ENCODE peak calls at places on chromosomes 2 and 18, in four cellular contexts. One of them, this sample, is unnamed.
A peak's percentile ranks its signal among the peaks of the same experiment; 100 is the strongest.

GRCh38 chr2:105794926-105795574 is 50.3 kb downstream of the NCK2 start:
- DNase-seq in HFFc6: no peak
- DNase-seq in colonic mucosa: no peak
- DNase-seq in mesothelial cell of epicardium: no peak
- DNase-seq in this sample: no peak

GRCh38 chr18:36284268-36284667 is 13.2 kb upstream of the FHOD3 start:
- DNase-seq in HFFc6: no peak
- DNase-seq in colonic mucosa: no peak
- DNase-seq in mesothelial cell of epicardium: no peak
- DNase-seq in this sample: no peak

GRCh38 chr2:83991992-83992391 is 467.1 kb downstream of the SUCLG1 start:
- DNase-seq in HFFc6: no peak
- DNase-seq in colonic mucosa: no peak
- DNase-seq in mesothelial cell of epicardium: no peak
- DNase-seq in this sample: no peak

GRCh38 chr2:85308951-85309555 is 18.7 kb downstream of the TGOLN2 start:
- DNase-seq in HFFc6: no peak
- DNase-seq in colonic mucosa: peak; percentile 57
- DNase-seq in mesothelial cell of epicardium: no peak
- DNase-seq in this sample: no peak

GRCh38 chr18:58400337-58400885 is 228.5 kb downstream of the ALPK2 start:
- DNase-seq in HFFc6: peak; percentile 29
- DNase-seq in colonic mucosa: no peak
- DNase-seq in mesothelial cell of epicardium: no peak
- DNase-seq in this sample: no peak

GRCh38 chr2:61898810-61899209 is 6.7 kb upstream of the COMMD1 start:
- DNase-seq in HFFc6: no peak
- DNase-seq in colonic mucosa: no peak
- DNase-seq in mesothelial cell of epicardium: no peak
- DNase-seq in this sample: no peak

GRCh38 chr2:240888890-240889573 is 6.9 kb downstream of the MAB21L4 start:
- DNase-seq in HFFc6: no peak
- DNase-seq in colonic mucosa: no peak
- DNase-seq in mesothelial cell of epicardium: no peak
- DNase-seq in this sample: no peak

GRCh38 chr2:98433363-98433964 is 11.2 kb upstream of the INPP4A start:
- DNase-seq in HFFc6: no peak
- DNase-seq in colonic mucosa: no peak
- DNase-seq in mesothelial cell of epicardium: no peak
- DNase-seq in this sample: no peak

GRCh38 chr18:21264651-21265050 is 22.6 kb downstream of the GREB1L start:
- DNase-seq in HFFc6: peak; percentile 36
- DNase-seq in colonic mucosa: no peak
- DNase-seq in mesothelial cell of epicardium: no peak
- DNase-seq in this sample: no peak

GRCh38 chr2:82790277-82791021 is 1668.6 kb downstream of the SUCLG1 start:
- DNase-seq in HFFc6: peak; percentile 17
- DNase-seq in colonic mucosa: no peak
- DNase-seq in mesothelial cell of epicardium: no peak
- DNase-seq in this sample: no peak

GRCh38 chr2:207223051-207223450 is 57.3 kb upstream of the KLF7 start:
- DNase-seq in HFFc6: peak; percentile 62
- DNase-seq in colonic mucosa: no peak
- DNase-seq in mesothelial cell of epicardium: no peak
- DNase-seq in this sample: no peak

GRCh38 chr18:44969214-44969842 is 288.6 kb downstream of the SETBP1 start:
- DNase-seq in HFFc6: no peak
- DNase-seq in colonic mucosa: no peak
- DNase-seq in mesothelial cell of epicardium: no peak
- DNase-seq in this sample: no peak

GRCh38 chr2:241272298-241272721 is 43.2 kb downstream of the HDLBP start:
- DNase-seq in HFFc6: no peak
- DNase-seq in colonic mucosa: peak; percentile 29
- DNase-seq in mesothelial cell of epicardium: peak; percentile 31
- DNase-seq in this sample: no peak

GRCh38 chr2:9778012-9778411 is 65.3 kb upstream of the TAF1B start:
- DNase-seq in HFFc6: no peak
- DNase-seq in colonic mucosa: no peak
- DNase-seq in mesothelial cell of epicardium: no peak
- DNase-seq in this sample: no peak

GRCh38 chr18:28007841-28008240 is 169.1 kb downstream of the CDH2 start:
- DNase-seq in HFFc6: peak; percentile 30
- DNase-seq in colonic mucosa: no peak
- DNase-seq in mesothelial cell of epicardium: no peak
- DNase-seq in this sample: no peak

DNA sequence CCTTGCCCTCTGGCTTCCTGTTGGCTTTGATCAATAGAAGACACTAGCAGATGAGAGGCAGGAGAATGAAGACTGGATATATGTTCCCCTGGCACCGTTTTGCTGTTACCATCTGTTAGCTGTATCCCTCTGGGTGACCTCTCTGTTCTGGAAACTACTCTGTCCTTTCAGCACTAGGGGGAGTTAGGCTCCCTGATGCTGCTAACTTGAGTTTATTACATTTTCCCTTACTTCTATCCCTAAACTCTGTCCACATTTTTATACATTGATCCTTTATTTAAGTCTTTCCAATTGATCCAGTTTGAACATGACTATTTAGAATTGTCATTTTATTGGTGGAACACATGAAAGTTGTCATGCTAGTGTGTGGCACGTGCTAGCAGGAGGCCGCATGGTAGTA is 1014.3 kb upstream of the CDH2 start:
- DNase-seq in HFFc6: peak; percentile 27
- DNase-seq in colonic mucosa: no peak
- DNase-seq in mesothelial cell of epicardium: no peak
- DNase-seq in this sample: no peak
- TF ChIP-seq CTCF in HFFc6: peak; percentile 75
- TF ChIP-seq CTCF in colonic mucosa: no peak
- TF ChIP-seq CTCF in mesothelial cell of epicardium: no peak
- TF ChIP-seq CTCF in this sample: no peak

GRCh38 chr2:18425186-18425585 is 135.3 kb downstream of the RDH14 start:
- DNase-seq in HFFc6: no peak
- DNase-seq in colonic mucosa: no peak
- DNase-seq in mesothelial cell of epicardium: no peak
- DNase-seq in this sample: no peak
- TF ChIP-seq CTCF in HFFc6: peak; percentile 13
- TF ChIP-seq CTCF in colonic mucosa: no peak
- TF ChIP-seq CTCF in mesothelial cell of epicardium: no peak
- TF ChIP-seq CTCF in this sample: no peak

DNA sequence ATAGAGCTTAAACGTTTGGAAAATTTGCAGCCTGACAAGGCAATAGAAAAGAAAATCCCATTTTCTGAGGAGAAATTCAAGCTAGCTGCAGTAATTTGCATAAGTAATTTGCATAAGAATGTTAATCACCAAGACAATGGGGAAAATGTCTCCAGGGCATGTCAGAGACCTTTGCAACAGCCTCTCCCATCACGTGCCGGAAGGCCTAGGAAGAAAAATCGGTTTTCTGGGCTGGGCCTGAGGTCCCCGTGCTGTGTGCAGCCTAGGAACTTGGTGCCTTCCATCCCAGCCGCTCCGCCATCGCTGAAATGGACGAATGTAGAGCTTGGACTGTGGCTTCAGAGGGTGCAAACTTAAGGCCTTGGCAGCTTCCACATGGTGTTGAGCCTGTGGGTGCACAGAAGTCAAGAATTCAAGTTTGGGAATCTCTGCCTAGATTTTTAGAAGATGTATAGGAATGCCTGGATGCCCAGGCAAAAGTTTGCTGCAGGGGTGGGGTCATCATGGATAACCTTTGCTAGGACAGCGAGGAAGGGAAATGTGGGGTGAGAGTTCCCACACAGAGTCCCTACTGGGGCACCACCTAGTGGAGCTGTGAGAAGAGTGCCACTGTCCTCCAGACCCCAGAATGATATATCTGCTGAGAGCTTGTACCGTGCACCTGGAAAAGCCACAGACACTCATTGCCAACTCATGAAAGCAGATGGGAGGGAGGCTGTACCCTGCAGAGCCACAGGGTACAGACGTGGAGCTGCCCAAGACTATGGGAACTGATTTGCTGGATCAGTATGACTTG is 164.6 kb downstream of the GULP1 start:
- DNase-seq in HFFc6: no peak
- DNase-seq in colonic mucosa: no peak
- DNase-seq in mesothelial cell of epicardium: no peak
- DNase-seq in this sample: no peak
- TF ChIP-seq CTCF in HFFc6: peak; percentile 62
- TF ChIP-seq CTCF in colonic mucosa: no peak
- TF ChIP-seq CTCF in mesothelial cell of epicardium: no peak
- TF ChIP-seq CTCF in this sample: no peak

GRCh38 chr2:128350736-128351135 is 32.1 kb upstream of the HS6ST1 start:
- DNase-seq in HFFc6: no peak
- DNase-seq in colonic mucosa: no peak
- DNase-seq in mesothelial cell of epicardium: no peak
- DNase-seq in this sample: no peak

GRCh38 chr2:128356127-128356526 is 37.5 kb upstream of the HS6ST1 start:
- DNase-seq in HFFc6: no peak
- DNase-seq in colonic mucosa: no peak
- DNase-seq in mesothelial cell of epicardium: no peak
- DNase-seq in this sample: no peak

GRCh38 chr2:128357561-128358370 is 39.1 kb upstream of the HS6ST1 start:
- DNase-seq in HFFc6: no peak
- DNase-seq in colonic mucosa: peak; percentile 7
- DNase-seq in mesothelial cell of epicardium: no peak
- DNase-seq in this sample: peak; percentile 5

GRCh38 chr2:128354161-128354560 is 35.5 kb upstream of the HS6ST1 start:
- DNase-seq in HFFc6: no peak
- DNase-seq in colonic mucosa: no peak
- DNase-seq in mesothelial cell of epicardium: no peak
- DNase-seq in this sample: no peak

DNA sequence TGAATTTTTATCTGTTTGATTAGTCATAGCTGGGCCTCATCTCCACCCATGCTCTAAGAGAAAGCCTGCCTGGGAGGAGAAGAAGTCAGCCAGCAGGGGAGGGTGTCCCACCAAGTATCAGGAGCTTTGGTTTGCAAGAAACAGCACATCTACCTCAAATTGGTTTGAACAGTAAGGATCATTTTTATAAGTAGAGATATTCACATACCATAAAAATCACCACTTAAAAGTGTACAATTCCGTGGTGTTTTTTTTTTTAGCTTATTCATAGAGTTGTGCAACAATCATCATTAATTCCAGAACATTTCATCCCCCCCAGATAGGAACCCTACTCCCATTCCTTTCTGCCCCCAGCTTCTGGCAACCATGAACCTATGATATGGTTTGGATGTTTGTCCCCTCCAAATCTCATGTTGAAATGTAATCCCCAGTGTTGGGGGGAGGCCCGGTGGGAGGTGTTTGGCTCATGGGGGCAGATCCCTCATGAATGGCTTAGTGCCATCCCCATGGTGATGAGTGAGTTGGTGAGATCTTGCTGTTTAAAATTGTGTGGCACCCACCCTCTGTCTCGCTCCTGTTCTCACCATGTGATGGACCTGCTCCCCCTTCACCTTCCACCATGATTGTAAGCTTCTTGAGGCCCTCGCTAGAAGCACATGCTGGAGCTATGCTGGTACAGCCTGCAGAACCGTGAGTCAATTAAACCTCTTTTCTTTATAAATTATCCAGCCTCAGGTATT is 36.2 kb upstream of the HS6ST1 start:
- DNase-seq in HFFc6: peak; percentile 34
- DNase-seq in colonic mucosa: no peak
- DNase-seq in mesothelial cell of epicardium: no peak
- DNase-seq in this sample: no peak
- TF ChIP-seq CTCF in HFFc6: peak; percentile 54
- TF ChIP-seq CTCF in colonic mucosa: no peak
- TF ChIP-seq CTCF in mesothelial cell of epicardium: no peak
- TF ChIP-seq CTCF in this sample: no peak

DNA sequence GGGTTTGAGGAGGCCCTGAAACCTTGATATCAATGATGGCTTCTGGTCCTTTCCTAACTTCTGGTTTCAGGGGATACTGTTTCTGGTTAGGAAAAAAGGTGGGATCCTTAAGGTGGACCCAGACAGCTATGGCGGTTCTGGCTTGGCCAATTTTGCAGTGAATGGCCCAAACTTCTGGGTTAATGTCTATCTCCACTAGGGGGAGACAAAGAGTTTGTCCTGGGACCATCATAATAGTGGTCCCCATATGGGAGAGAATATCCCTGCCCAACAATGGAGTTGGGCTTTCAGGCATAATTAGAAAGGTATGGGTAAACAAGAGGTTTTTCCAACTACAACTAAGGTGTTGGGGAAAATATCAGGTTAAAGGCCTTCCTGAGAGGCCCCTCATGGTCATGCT is 273.5 kb downstream of the CALCRL start:
- DNase-seq in HFFc6: no peak
- DNase-seq in colonic mucosa: no peak
- DNase-seq in mesothelial cell of epicardium: no peak
- DNase-seq in this sample: no peak
- TF ChIP-seq CTCF in HFFc6: peak; percentile 72
- TF ChIP-seq CTCF in colonic mucosa: no peak
- TF ChIP-seq CTCF in mesothelial cell of epicardium: peak; percentile 52
- TF ChIP-seq CTCF in this sample: no peak

GRCh38 chr2:10914272-10914693 is 2.5 kb downstream of the KCNF1 start:
- DNase-seq in HFFc6: peak; percentile 8
- DNase-seq in colonic mucosa: peak; percentile 46
- DNase-seq in mesothelial cell of epicardium: no peak
- DNase-seq in this sample: no peak
- TF ChIP-seq CTCF in HFFc6: peak; percentile 69
- TF ChIP-seq CTCF in colonic mucosa: no peak
- TF ChIP-seq CTCF in mesothelial cell of epicardium: no peak
- TF ChIP-seq CTCF in this sample: no peak

GRCh38 chr2:239836021-239836765 is 188.9 kb downstream of the NDUFA10 start:
- DNase-seq in HFFc6: no peak
- DNase-seq in colonic mucosa: no peak
- DNase-seq in mesothelial cell of epicardium: no peak
- DNase-seq in this sample: peak; percentile 40

GRCh38 chr2:239832995-239833727 is 192.0 kb downstream of the NDUFA10 start:
- DNase-seq in HFFc6: no peak
- DNase-seq in colonic mucosa: peak; percentile 10
- DNase-seq in mesothelial cell of epicardium: peak; percentile 14
- DNase-seq in this sample: no peak

GRCh38 chr2:239834143-239834542 is 191.0 kb downstream of the NDUFA10 start:
- DNase-seq in HFFc6: no peak
- DNase-seq in colonic mucosa: no peak
- DNase-seq in mesothelial cell of epicardium: no peak
- DNase-seq in this sample: no peak

GRCh38 chr2:239833728-239834109 is 191.4 kb downstream of the NDUFA10 start:
- DNase-seq in HFFc6: no peak
- DNase-seq in colonic mucosa: peak; percentile 6
- DNase-seq in mesothelial cell of epicardium: peak; percentile 7
- DNase-seq in this sample: no peak

GRCh38 chr2:239835056-239835455 is 190.1 kb downstream of the NDUFA10 start:
- DNase-seq in HFFc6: no peak
- DNase-seq in colonic mucosa: no peak
- DNase-seq in mesothelial cell of epicardium: no peak
- DNase-seq in this sample: no peak
- TF ChIP-seq CTCF in HFFc6: no peak
- TF ChIP-seq CTCF in colonic mucosa: no peak
- TF ChIP-seq CTCF in mesothelial cell of epicardium: no peak
- TF ChIP-seq CTCF in this sample: no peak

This sample was measured in CD8-positive, alpha-beta T cell.